ENCODE peak calls at places on chromosome 6, in five cellular contexts. B, L, Z, I and X are unnamed samples. For H3K27me3, the result is how much of the 10 kb centered on the place peaks cover.

GRCh38 chr6:142028527-142028926 is 104.2 kb upstream of the GJE1 start:
- DNase-seq in B (no peak), L (no peak), Z (no peak), I (no peak), X (no peak)

GRCh38 chr6:19380287-19380686 is 456.9 kb upstream of the ID4 start:
- DNase-seq in B (peak), L (no peak), Z (no peak), I (no peak), X (no peak)

GRCh38 chr6:112481256-112481655 is 134.1 kb downstream of the RFPL4B start:
- DNase-seq in B (no peak), L (no peak), Z (no peak), I (no peak), X (no peak)

GRCh38 chr6:48505621-48506020 is 394.6 kb upstream of the PTCHD4 start:
- DNase-seq in B (no peak), L (no peak), Z (no peak), I (no peak), X (no peak)

GRCh38 chr6:73511796-73512195 is 9.0 kb downstream of the EEF1A1 start:
- DNase-seq in B (no peak), L (no peak), Z (no peak), I (no peak), X (no peak)

GRCh38 chr6:154106251-154106650 is 67.2 kb downstream of the OPRM1 start:
- DNase-seq in B (no peak), L (no peak), Z (no peak), I (no peak), X (no peak)

GRCh38 chr6:28258877-28259777 is at the start of gene NKAPL:
- DNase-seq in B (peak), L (peak), Z (peak), I (no peak), X (peak)

GRCh38 chr6:41708856-41709255 is 26.6 kb downstream of the TFEB start:
- DNase-seq in B (no peak), L (no peak), Z (no peak), I (no peak), X (no peak)

GRCh38 chr6:16760536-16761468 is at the start of gene ATXN1:
- DNase-seq in B (no peak), L (peak), Z (peak), I (no peak), X (peak)

GRCh38 chr6:54191460-54191859 is 80.2 kb downstream of the MLIP start:
- DNase-seq in B (peak), L (no peak), Z (no peak), I (peak), X (no peak)

GRCh38 chr6:11021714-11022113 is 22.4 kb downstream of the ELOVL2 start:
- DNase-seq in B (no peak), L (no peak), Z (no peak), I (no peak), X (no peak)

GRCh38 chr6:30548375-30548774 is 7.9 kb downstream of the GNL1 start:
- DNase-seq in B (peak), L (no peak), Z (no peak), I (no peak), X (no peak)

GRCh38 chr6:166757226-166758135 is 130.4 kb upstream of the RPS6KA2 start:
- DNase-seq in B (peak), L (no peak), Z (peak), I (no peak), X (no peak)

GRCh38 chr6:167726043-167726442 is 100.7 kb upstream of the AFDN start:
- DNase-seq in B (no peak), L (no peak), Z (no peak), I (no peak), X (no peak)

GRCh38 chr6:11160199-11160598 is 48.7 kb upstream of the ERVFRD-1 start:
- DNase-seq in B (no peak), L (no peak), Z (no peak), I (no peak), X (no peak)

GRCh38 chr6:45423111-45423900 is 45.6 kb upstream of the SUPT3H start:
- DNase-seq in B (peak), L (no peak), Z (peak), I (no peak), X (no peak)

GRCh38 chr6:7053125-7053784 is 54.5 kb upstream of the RREB1 start:
- DNase-seq in B (no peak), L (no peak), Z (no peak), I (no peak), X (no peak)

GRCh38 chr6:111730835-111731234 is 125.2 kb upstream of the TRAF3IP2 start:
- DNase-seq in B (peak), L (no peak), Z (no peak), I (no peak), X (no peak)

GRCh38 chr6:82396964-82397761 is 33.5 kb downstream of the TPBG start:
- DNase-seq in B (peak), L (no peak), Z (no peak), I (peak), X (no peak)

GRCh38 chr6:45727824-45728449 is 287.7 kb downstream of the CLIC5 start:
- DNase-seq in B (no peak), L (no peak), Z (no peak), I (no peak), X (no peak)

GRCh38 chr6:134564705-134565104 is 246.8 kb upstream of the SGK1 start:
- DNase-seq in B (no peak), L (no peak), Z (peak), I (no peak), X (no peak)

GRCh38 chr6:126050795-126051194 is 64.5 kb downstream of the TRMT11 start:
- DNase-seq in B (no peak), L (no peak), Z (no peak), I (no peak), X (no peak)

GRCh38 chr6:154537486-154537885 is 27.0 kb upstream of the CNKSR3 start:
- DNase-seq in B (no peak), L (no peak), Z (no peak), I (no peak), X (no peak)

DNA sequence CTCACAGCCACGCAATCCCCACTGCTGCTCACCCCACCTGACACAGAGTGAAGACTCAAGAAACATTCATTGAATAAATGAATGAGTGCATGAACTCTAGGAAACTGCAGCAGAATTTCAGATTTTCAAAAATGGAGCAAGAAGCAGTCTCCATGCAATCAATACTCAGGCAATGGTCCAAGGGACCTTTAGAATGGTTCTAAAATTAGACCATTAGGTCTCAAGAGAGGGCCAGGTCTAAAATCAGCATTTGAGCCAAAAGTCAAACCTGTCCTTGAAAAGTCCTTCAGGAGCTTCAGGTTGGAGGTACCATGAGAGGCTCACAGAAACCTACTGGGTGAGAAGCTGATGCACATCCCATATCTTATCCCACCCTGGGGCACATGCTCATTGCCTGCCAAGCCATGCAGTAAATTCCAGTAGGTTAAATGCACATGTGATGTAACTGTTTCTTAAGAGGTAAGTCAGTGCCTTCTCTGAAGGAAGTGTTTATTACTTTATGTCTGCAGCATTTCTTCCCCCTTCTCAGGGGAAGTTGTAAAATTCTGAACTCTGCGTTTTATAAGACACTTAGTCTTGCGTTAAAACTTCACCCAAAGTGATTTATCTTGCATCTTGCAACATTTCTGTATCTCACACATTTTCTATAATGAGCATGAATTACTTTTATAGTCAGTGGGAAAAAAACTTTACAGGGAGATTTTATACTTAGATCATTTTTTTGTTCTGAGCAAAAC is 126.6 kb downstream of the ADAT2 start:
- DNase-seq in B (no peak), L (no peak), Z (no peak), I (no peak), X (no peak)
- TF ChIP-seq CTCF in B (no peak), L (no peak), Z (no peak), I (no peak), X (no peak)

DNA sequence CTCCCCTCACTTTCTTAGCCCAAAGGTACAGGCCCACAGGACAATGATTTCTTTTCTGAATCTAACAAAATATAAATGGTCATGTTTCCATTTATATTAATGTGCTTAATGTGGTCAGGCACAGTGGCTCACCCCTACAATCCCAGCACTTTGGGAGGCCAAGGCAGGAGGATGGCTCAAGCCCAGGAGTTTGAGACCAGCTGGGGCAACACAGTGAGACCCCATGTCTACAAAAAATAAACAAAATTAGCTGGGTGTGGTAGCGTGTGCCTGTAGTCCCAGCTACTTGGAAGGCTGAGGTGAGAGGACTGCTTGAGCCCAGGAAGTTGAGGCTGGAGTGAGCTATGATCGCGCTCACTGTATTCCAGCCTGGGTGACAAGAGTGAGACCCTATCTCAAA is 77.2 kb upstream of the TULP1 start:
- DNase-seq in B (no peak), L (no peak), Z (no peak), I (no peak), X (no peak)
- H3K27ac ChIP-seq in B (no peak), L (peak), Z (peak), I (no peak), X (no peak)

DNA sequence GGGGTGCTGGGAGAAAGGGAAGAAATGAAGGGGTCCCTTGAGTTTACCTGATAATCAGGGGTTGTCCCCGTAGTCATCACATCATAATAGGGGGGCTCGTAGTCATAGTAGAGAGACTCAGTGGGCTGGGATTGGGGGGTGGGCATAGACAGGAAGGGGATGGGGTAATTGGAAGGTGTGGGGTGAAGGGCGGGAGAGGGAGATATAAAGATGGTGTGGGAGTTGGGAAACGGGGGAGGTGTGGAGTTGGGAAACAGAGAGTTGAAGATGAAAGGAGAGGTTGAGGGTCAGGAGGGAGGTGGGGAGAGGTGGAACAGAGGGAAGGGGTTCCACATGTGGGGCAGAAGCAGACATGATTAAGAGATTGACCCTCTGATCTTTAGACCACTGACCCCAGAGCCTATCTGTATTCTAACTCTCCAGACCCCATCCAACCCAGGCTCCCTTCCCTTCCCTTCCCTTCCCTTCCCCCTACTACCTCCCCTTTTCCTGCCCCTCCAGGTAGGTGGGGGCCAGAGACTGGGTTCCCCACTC is 6.5 kb downstream of the COL11A2 start:
- DNase-seq in B (no peak), L (no peak), Z (no peak), I (no peak), X (no peak)
- H3K27me3 ChIP-seq in B (under half), L (under half), Z (under half), I (under half), X (under half)

GRCh38 chr6:55964136-55964535 is 88.7 kb upstream of the BMP5 start:
- DNase-seq in B (no peak), L (no peak), Z (no peak), I (no peak), X (no peak)

GRCh38 chr6:55957961-55958422 is 82.6 kb upstream of the BMP5 start:
- DNase-seq in B (peak), L (no peak), Z (no peak), I (no peak), X (no peak)

GRCh38 chr6:55960344-55960743 is 85.0 kb upstream of the BMP5 start:
- DNase-seq in B (no peak), L (no peak), Z (no peak), I (no peak), X (no peak)

GRCh38 chr6:55958790-55959189 is 83.4 kb upstream of the BMP5 start:
- DNase-seq in B (no peak), L (no peak), Z (no peak), I (no peak), X (no peak)

GRCh38 chr6:55963301-55963700 is 87.9 kb upstream of the BMP5 start:
- DNase-seq in B (no peak), L (no peak), Z (no peak), I (no peak), X (no peak)
- TF ChIP-seq CTCF in B (peak), L (no peak), Z (no peak), I (peak), X (no peak)

GRCh38 chr6:35017461-35018183 is 123.5 kb downstream of the TCP11 start:
- DNase-seq in B (no peak), L (no peak), Z (no peak), I (no peak), X (no peak)
- H3K27ac ChIP-seq in B (peak), L (no peak), Z (peak), I (peak), X (no peak)

DNA sequence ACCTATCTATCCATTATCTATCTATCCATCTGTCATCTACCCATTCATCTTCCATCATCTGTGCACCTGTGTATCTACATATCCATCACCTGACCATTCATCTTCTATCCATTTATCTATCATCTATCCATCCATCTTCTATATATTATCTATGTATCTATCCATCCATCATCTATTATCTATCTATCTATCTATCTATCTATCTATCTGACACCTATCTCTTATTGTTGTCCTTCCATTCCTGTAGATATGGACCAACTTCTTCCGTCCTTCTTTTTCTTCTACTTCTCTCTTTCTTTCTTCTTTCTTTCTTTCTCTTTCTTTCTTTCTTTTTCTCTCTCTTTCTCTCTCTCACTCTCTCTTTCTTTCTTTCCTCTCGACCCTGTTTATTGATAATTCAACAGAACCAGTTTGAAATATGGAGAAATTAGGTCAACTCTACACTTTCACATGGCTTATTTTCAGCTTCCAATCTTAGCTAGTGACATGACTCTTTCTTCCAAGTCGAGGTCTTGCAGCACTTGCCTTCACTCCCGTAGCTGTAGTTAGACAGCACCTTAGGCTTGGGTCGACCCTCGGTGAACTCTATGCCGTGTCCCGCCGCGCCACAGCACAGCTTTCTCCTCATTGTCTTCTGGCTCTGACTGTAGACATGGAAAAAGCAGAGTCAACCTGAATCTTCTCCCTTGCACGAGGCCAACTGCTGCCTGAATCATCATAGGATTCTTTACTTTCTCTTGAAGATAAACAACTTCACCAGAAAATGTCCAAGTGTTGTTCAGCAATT is 110.4 kb upstream of the EXOC2 start:
- DNase-seq in B (no peak), L (no peak), Z (no peak), I (no peak), X (no peak)
- H3K27me3 ChIP-seq in B (under half), L (under half), Z (under half), I (under half), X (under half)

GRCh38 chr6:119349341-119350201 is at the start of gene MAN1A1:
- DNase-seq in B (peak), L (peak), Z (peak), I (peak), X (peak)
- TF ChIP-seq CTCF in B (no peak), L (no peak), Z (no peak), I (no peak), X (no peak)

GRCh38 chr6:25060522-25060921 is 124.8 kb upstream of the RIPOR2 start:
- DNase-seq in B (no peak), L (no peak), Z (no peak), I (no peak), X (no peak)

GRCh38 chr6:25062070-25062811 is 126.5 kb upstream of the RIPOR2 start:
- DNase-seq in B (no peak), L (no peak), Z (no peak), I (no peak), X (no peak)

GRCh38 chr6:25058387-25058786 is 122.6 kb upstream of the RIPOR2 start:
- DNase-seq in B (no peak), L (no peak), Z (no peak), I (no peak), X (no peak)

GRCh38 chr6:25057121-25057520 is 121.4 kb upstream of the RIPOR2 start:
- DNase-seq in B (no peak), L (no peak), Z (no peak), I (no peak), X (no peak)

GRCh38 chr6:25061289-25061945 is 125.7 kb upstream of the RIPOR2 start:
- DNase-seq in B (peak), L (no peak), Z (no peak), I (no peak), X (no peak)
- H3K27ac ChIP-seq in B (no peak), L (no peak), Z (no peak), I (peak), X (no peak)

DNA sequence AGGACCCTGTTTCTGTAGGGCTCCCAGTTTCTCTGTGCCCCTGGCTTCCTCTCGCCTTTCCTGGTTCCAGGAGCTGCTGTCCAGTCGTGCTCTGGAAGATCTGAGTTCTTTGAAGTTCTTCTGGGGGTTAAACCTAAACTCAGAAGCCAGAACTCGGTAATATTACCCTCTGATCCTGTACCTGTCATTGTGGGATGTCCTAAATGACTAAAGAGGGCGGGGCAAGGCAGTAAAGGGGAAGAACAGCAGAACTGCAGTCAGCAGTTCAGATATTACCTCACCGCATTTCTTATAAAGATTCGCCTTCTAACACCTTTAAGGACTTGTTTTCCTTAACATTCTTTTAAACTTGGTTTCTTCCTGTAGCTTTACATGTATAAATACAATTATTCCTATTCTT is 63.9 kb downstream of the FAM120B start:
- DNase-seq in B (no peak), L (no peak), Z (no peak), I (no peak), X (no peak)
- H3K27me3 ChIP-seq in B (under half), L (under half), Z (under half), I (under half), X (under half)

DNA sequence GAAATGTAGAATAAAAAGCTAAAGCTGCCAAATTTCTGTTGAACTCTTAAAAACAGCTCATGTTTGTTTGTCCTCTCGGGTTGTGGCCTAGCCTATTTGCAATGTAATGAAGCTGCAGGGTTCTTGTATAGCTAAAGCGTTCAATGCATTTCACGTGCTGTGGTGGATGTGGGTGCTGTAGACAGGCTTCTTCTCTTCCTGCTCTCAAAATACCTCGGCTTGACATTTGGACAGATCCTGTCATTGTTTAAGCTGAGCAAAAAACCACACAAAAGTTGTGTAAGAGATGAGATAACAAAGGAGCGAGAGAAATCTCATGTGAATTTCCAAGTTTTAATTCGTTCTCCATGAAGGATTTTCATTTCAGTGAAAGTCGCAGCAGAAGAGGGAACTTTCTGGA is 196.3 kb upstream of the UST start:
- DNase-seq in B (peak), L (no peak), Z (no peak), I (no peak), X (no peak)
- TF ChIP-seq CTCF in B (no peak), L (no peak), Z (no peak), I (no peak), X (no peak)